ENCODE peak calls at places on chromosomes 11 and 22, in ten cellular contexts. One of them, this sample, is unnamed.

GRCh38 chr11:11504071-11504470 is 117.7 kb downstream of the GALNT18 start:
- DNase-seq in psoas muscle: no peak
- DNase-seq in ascending aorta: no peak
- DNase-seq in stomach: no peak
- DNase-seq in endodermal cell: no peak
- DNase-seq in mammary epithelial cell: no peak
- DNase-seq in cardiac muscle cell: no peak
- DNase-seq in IMR-90: no peak
- DNase-seq in brain microvascular endothelial cell: no peak
- DNase-seq in tibial nerve: no peak
- DNase-seq in this sample: no peak

GRCh38 chr22:42284643-42285181 is 14.3 kb upstream of the TCF20 start:
- DNase-seq in psoas muscle: peak; percentile 39
- DNase-seq in ascending aorta: no peak
- DNase-seq in stomach: no peak
- DNase-seq in endodermal cell: no peak
- DNase-seq in mammary epithelial cell: no peak
- DNase-seq in cardiac muscle cell: no peak
- DNase-seq in IMR-90: no peak
- DNase-seq in brain microvascular endothelial cell: no peak
- DNase-seq in tibial nerve: no peak
- DNase-seq in this sample: no peak

GRCh38 chr11:119832132-119832531 is 103.1 kb upstream of the NECTIN1 start:
- DNase-seq in psoas muscle: no peak
- DNase-seq in ascending aorta: no peak
- DNase-seq in stomach: no peak
- DNase-seq in endodermal cell: no peak
- DNase-seq in mammary epithelial cell: no peak
- DNase-seq in cardiac muscle cell: no peak
- DNase-seq in IMR-90: no peak
- DNase-seq in brain microvascular endothelial cell: no peak
- DNase-seq in tibial nerve: no peak
- DNase-seq in this sample: no peak

GRCh38 chr22:27107824-27108223 is 450.4 kb downstream of the MIAT start:
- DNase-seq in psoas muscle: peak; percentile 72
- DNase-seq in ascending aorta: peak; percentile 21
- DNase-seq in stomach: peak; percentile 76
- DNase-seq in endodermal cell: peak; percentile 50
- DNase-seq in mammary epithelial cell: peak; percentile 94
- DNase-seq in cardiac muscle cell: no peak
- DNase-seq in IMR-90: peak; percentile 94
- DNase-seq in brain microvascular endothelial cell: peak; percentile 97
- DNase-seq in tibial nerve: peak; percentile 76
- DNase-seq in this sample: peak; percentile 75

GRCh38 chr11:70133771-70134170 is 55.7 kb downstream of the ANO1 start:
- DNase-seq in psoas muscle: no peak
- DNase-seq in ascending aorta: no peak
- DNase-seq in stomach: no peak
- DNase-seq in endodermal cell: no peak
- DNase-seq in mammary epithelial cell: no peak
- DNase-seq in cardiac muscle cell: no peak
- DNase-seq in IMR-90: no peak
- DNase-seq in brain microvascular endothelial cell: no peak
- DNase-seq in tibial nerve: no peak
- DNase-seq in this sample: no peak

GRCh38 chr11:76835928-76836612 is 24.6 kb upstream of the ACER3 start:
- DNase-seq in psoas muscle: no peak
- DNase-seq in ascending aorta: no peak
- DNase-seq in stomach: peak; percentile 83
- DNase-seq in endodermal cell: no peak
- DNase-seq in mammary epithelial cell: no peak
- DNase-seq in cardiac muscle cell: no peak
- DNase-seq in IMR-90: peak; percentile 68
- DNase-seq in brain microvascular endothelial cell: no peak
- DNase-seq in tibial nerve: peak; percentile 36
- DNase-seq in this sample: peak; percentile 59

GRCh38 chr22:45183974-45184373 is 20.2 kb downstream of the NUP50 start:
- DNase-seq in psoas muscle: no peak
- DNase-seq in ascending aorta: no peak
- DNase-seq in stomach: no peak
- DNase-seq in endodermal cell: peak; percentile 35
- DNase-seq in mammary epithelial cell: no peak
- DNase-seq in cardiac muscle cell: no peak
- DNase-seq in IMR-90: no peak
- DNase-seq in brain microvascular endothelial cell: no peak
- DNase-seq in tibial nerve: no peak
- DNase-seq in this sample: no peak

GRCh38 chr22:19992481-19992911 is 24.1 kb downstream of the ARVCF start:
- DNase-seq in psoas muscle: no peak
- DNase-seq in ascending aorta: no peak
- DNase-seq in stomach: no peak
- DNase-seq in endodermal cell: no peak
- DNase-seq in mammary epithelial cell: no peak
- DNase-seq in cardiac muscle cell: no peak
- DNase-seq in IMR-90: no peak
- DNase-seq in brain microvascular endothelial cell: no peak
- DNase-seq in tibial nerve: no peak
- DNase-seq in this sample: no peak

GRCh38 chr11:24793479-24793878 is 296.6 kb downstream of the LUZP2 start:
- DNase-seq in psoas muscle: no peak
- DNase-seq in ascending aorta: no peak
- DNase-seq in stomach: no peak
- DNase-seq in endodermal cell: no peak
- DNase-seq in mammary epithelial cell: no peak
- DNase-seq in cardiac muscle cell: no peak
- DNase-seq in IMR-90: peak; percentile 61
- DNase-seq in brain microvascular endothelial cell: peak; percentile 4
- DNase-seq in tibial nerve: no peak
- DNase-seq in this sample: no peak

GRCh38 chr11:46684364-46684763 is 16.1 kb downstream of the ARHGAP1 start:
- DNase-seq in psoas muscle: no peak
- DNase-seq in ascending aorta: no peak
- DNase-seq in stomach: no peak
- DNase-seq in endodermal cell: no peak
- DNase-seq in mammary epithelial cell: no peak
- DNase-seq in cardiac muscle cell: no peak
- DNase-seq in IMR-90: no peak
- DNase-seq in brain microvascular endothelial cell: no peak
- DNase-seq in tibial nerve: no peak
- DNase-seq in this sample: no peak

GRCh38 chr22:20015971-20016733 is 471 bp downstream of the ARVCF start:
- DNase-seq in psoas muscle: peak; percentile 66
- DNase-seq in ascending aorta: no peak
- DNase-seq in stomach: peak; percentile 47
- DNase-seq in endodermal cell: peak; percentile 83
- DNase-seq in mammary epithelial cell: no peak
- DNase-seq in cardiac muscle cell: peak; percentile 62
- DNase-seq in IMR-90: no peak
- DNase-seq in brain microvascular endothelial cell: no peak
- DNase-seq in tibial nerve: no peak
- DNase-seq in this sample: no peak

GRCh38 chr11:31813242-31813960 is 2.3 kb upstream of the PAX6 start:
- DNase-seq in psoas muscle: no peak
- DNase-seq in ascending aorta: no peak
- DNase-seq in stomach: no peak
- DNase-seq in endodermal cell: peak; percentile 63
- DNase-seq in mammary epithelial cell: no peak
- DNase-seq in cardiac muscle cell: no peak
- DNase-seq in IMR-90: no peak
- DNase-seq in brain microvascular endothelial cell: no peak
- DNase-seq in tibial nerve: no peak
- DNase-seq in this sample: no peak

GRCh38 chr11:76215946-76216345 is 9.6 kb upstream of the WNT11 start:
- DNase-seq in psoas muscle: peak; percentile 44
- DNase-seq in ascending aorta: no peak
- DNase-seq in stomach: no peak
- DNase-seq in endodermal cell: no peak
- DNase-seq in mammary epithelial cell: peak; percentile 14
- DNase-seq in cardiac muscle cell: no peak
- DNase-seq in IMR-90: peak; percentile 65
- DNase-seq in brain microvascular endothelial cell: peak; percentile 57
- DNase-seq in tibial nerve: no peak
- DNase-seq in this sample: no peak

GRCh38 chr22:38744981-38745380 is 10.8 kb downstream of the SUN2 start:
- DNase-seq in psoas muscle: no peak
- DNase-seq in ascending aorta: no peak
- DNase-seq in stomach: no peak
- DNase-seq in endodermal cell: no peak
- DNase-seq in mammary epithelial cell: no peak
- DNase-seq in cardiac muscle cell: no peak
- DNase-seq in IMR-90: no peak
- DNase-seq in brain microvascular endothelial cell: no peak
- DNase-seq in tibial nerve: no peak
- DNase-seq in this sample: no peak

GRCh38 chr11:66850235-66850587 is 6.7 kb upstream of the LRFN4 start:
- DNase-seq in psoas muscle: peak; percentile 39
- DNase-seq in ascending aorta: no peak
- DNase-seq in stomach: no peak
- DNase-seq in endodermal cell: peak; percentile 45
- DNase-seq in mammary epithelial cell: no peak
- DNase-seq in cardiac muscle cell: no peak
- DNase-seq in IMR-90: no peak
- DNase-seq in brain microvascular endothelial cell: no peak
- DNase-seq in tibial nerve: no peak
- DNase-seq in this sample: no peak

DNA sequence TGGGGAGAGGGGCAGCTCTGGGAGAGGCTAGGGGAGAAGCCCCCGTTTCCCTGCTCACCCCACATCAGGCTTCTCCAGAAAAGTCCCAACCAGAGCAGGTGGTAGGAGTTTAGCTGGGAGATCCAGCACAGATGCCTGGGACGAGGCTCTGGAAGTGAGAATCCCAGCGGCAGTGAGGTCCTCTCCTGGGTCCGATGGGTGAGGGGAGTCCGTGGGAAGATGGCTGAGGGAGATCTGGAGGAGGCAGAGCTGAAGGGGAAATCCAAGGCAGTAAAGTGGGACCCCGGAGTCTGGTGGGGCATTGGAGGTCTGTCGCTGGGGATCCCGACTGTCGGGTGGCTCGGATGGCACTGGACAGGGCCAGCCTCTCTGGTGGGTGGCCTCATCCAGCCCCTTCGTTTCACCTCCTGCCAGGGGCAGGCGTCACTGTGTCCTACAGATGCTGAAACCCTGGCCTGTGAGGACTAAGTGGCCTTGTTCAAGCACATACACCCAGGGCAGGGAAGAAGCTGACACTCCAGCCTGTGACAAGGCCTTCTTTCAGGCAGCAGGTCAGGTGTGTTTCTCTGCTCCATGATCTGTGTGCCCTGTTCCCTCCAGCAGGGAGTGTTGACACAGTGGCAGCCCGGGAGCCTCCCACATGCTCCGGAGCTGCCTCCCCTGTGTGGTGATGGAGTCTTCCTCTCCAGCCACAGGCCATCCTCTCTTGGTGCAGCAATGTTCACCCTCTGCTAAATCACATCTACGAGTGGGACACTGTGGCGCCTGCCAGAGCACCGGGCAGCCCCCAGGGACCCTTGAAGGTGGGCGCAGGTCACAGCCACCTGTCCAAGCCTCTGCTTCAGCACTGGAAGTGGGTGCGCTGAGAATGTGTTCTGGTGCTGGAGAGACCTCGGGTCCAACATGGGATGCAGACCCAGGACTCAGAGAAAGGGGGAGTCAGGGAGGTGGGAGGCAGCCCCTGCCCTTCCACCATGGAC is 850.8 kb downstream of the BRD1 start:
- DNase-seq in psoas muscle: no peak
- DNase-seq in ascending aorta: no peak
- DNase-seq in stomach: no peak
- DNase-seq in endodermal cell: no peak
- DNase-seq in mammary epithelial cell: no peak
- DNase-seq in cardiac muscle cell: no peak
- DNase-seq in IMR-90: no peak
- DNase-seq in brain microvascular endothelial cell: no peak
- DNase-seq in tibial nerve: no peak
- DNase-seq in this sample: no peak
- H3K4me3 ChIP-seq in psoas muscle: no peak overlapping the region
- H3K4me3 ChIP-seq in ascending aorta: no peak overlapping the region
- H3K4me3 ChIP-seq in stomach: no peak overlapping the region
- H3K4me3 ChIP-seq in endodermal cell: no peak overlapping the region
- H3K4me3 ChIP-seq in mammary epithelial cell: no peak overlapping the region
- H3K4me3 ChIP-seq in cardiac muscle cell: no peak overlapping the region
- H3K4me3 ChIP-seq in IMR-90: no peak overlapping the region
- H3K4me3 ChIP-seq in brain microvascular endothelial cell: no peak overlapping the region
- H3K4me3 ChIP-seq in tibial nerve: no peak overlapping the region
- H3K4me3 ChIP-seq in this sample: no peak overlapping the region

DNA sequence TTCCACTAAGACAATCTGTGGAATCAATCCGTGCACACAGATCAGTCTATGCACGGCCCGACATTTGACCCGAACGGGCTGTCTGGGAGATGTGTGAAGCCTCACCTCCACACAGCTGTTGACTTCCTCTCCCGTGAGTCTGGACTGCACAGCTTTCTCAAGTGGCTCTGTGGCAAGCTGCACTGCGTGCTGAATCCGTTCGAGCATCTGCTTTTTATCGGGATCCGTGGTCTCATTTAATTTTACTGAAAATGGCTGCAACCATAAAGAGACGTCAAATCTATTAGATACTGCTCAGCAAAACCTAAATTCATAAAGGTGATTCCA is 19.3 kb downstream of the CARS1 start:
- DNase-seq in psoas muscle: no peak
- DNase-seq in ascending aorta: no peak
- DNase-seq in stomach: no peak
- DNase-seq in endodermal cell: no peak
- DNase-seq in mammary epithelial cell: no peak
- DNase-seq in cardiac muscle cell: no peak
- DNase-seq in IMR-90: no peak
- DNase-seq in brain microvascular endothelial cell: no peak
- DNase-seq in tibial nerve: no peak
- DNase-seq in this sample: no peak
- H3K36me3 ChIP-seq in psoas muscle: peaks cover 73% of the 10 kb centered on the region
- H3K36me3 ChIP-seq in ascending aorta: peaks cover 76% of the 10 kb centered on the region
- H3K36me3 ChIP-seq in stomach: peaks cover 58% of the 10 kb centered on the region
- H3K36me3 ChIP-seq in endodermal cell: peaks cover 79% of the 10 kb centered on the region
- H3K36me3 ChIP-seq in mammary epithelial cell: peaks cover 41% of the 10 kb centered on the region
- H3K36me3 ChIP-seq in cardiac muscle cell: peaks cover 19% of the 10 kb centered on the region
- H3K36me3 ChIP-seq in IMR-90: peaks cover 67% of the 10 kb centered on the region
- H3K36me3 ChIP-seq in brain microvascular endothelial cell: peaks cover 59% of the 10 kb centered on the region
- H3K36me3 ChIP-seq in tibial nerve: peaks cover 4% of the 10 kb centered on the region
- H3K36me3 ChIP-seq in this sample: peaks cover 43% of the 10 kb centered on the region

GRCh38 chr11:85809881-85810280 is 1.1 kb downstream of the SYTL2 start:
- DNase-seq in psoas muscle: no peak
- DNase-seq in ascending aorta: no peak
- DNase-seq in stomach: no peak
- DNase-seq in endodermal cell: peak; percentile 76
- DNase-seq in mammary epithelial cell: no peak
- DNase-seq in cardiac muscle cell: peak; percentile 17
- DNase-seq in IMR-90: no peak
- DNase-seq in brain microvascular endothelial cell: peak; percentile 36
- DNase-seq in tibial nerve: no peak
- DNase-seq in this sample: no peak
- TF ChIP-seq CTCF in psoas muscle: no peak
- TF ChIP-seq CTCF in ascending aorta: no peak
- TF ChIP-seq CTCF in stomach: no peak
- TF ChIP-seq CTCF in endodermal cell: peak; percentile 58
- TF ChIP-seq CTCF in mammary epithelial cell: no peak
- TF ChIP-seq CTCF in cardiac muscle cell: no peak
- TF ChIP-seq CTCF in IMR-90: no peak
- TF ChIP-seq CTCF in brain microvascular endothelial cell: peak; percentile 70
- TF ChIP-seq CTCF in tibial nerve: no peak
- TF ChIP-seq CTCF in this sample: peak; percentile 43

GRCh38 chr11:72179804-72180396 is 12.0 kb upstream of the FOLR1 start:
- DNase-seq in psoas muscle: no peak
- DNase-seq in ascending aorta: no peak
- DNase-seq in stomach: no peak
- DNase-seq in endodermal cell: no peak
- DNase-seq in mammary epithelial cell: no peak
- DNase-seq in cardiac muscle cell: no peak
- DNase-seq in IMR-90: no peak
- DNase-seq in brain microvascular endothelial cell: no peak
- DNase-seq in tibial nerve: no peak
- DNase-seq in this sample: no peak
- H3K4me3 ChIP-seq in psoas muscle: no peak overlapping the region
- H3K4me3 ChIP-seq in ascending aorta: no peak overlapping the region
- H3K4me3 ChIP-seq in stomach: no peak overlapping the region
- H3K4me3 ChIP-seq in endodermal cell: no peak overlapping the region
- H3K4me3 ChIP-seq in mammary epithelial cell: no peak overlapping the region
- H3K4me3 ChIP-seq in cardiac muscle cell: no peak overlapping the region
- H3K4me3 ChIP-seq in IMR-90: no peak overlapping the region
- H3K4me3 ChIP-seq in brain microvascular endothelial cell: no peak overlapping the region
- H3K4me3 ChIP-seq in tibial nerve: no peak overlapping the region
- H3K4me3 ChIP-seq in this sample: no peak overlapping the region

This sample was measured in BJ.